ENCODE peak calls at places on chromosomes 7 and 10, in eight cellular contexts. Y is lower lobe of right lung; E is thoracic aorta; U is bronchial epithelial cell; A is esophagus squamous epithelium; N is BJ; K is CD8-positive, alpha-beta memory T cell; T is suprapubic skin. W is an unnamed sample. For H3K36me3 and H3K27me3, the result is how much of the 10 kb centered on the place peaks cover.

GRCh38 chr10:60810437-60811182 is 32.3 kb downstream of the CDK1 start:
- DNase-seq in Y (no peak), E (no peak), U (peak), A (no peak), N (no peak), K (no peak), T (no peak), W (no peak)

GRCh38 chr10:71750124-71750841 is 23.0 kb downstream of the VSIR start:
- DNase-seq in Y (no peak), E (no peak), U (no peak), A (no peak), N (no peak), K (no peak), T (no peak), W (peak)

GRCh38 chr7:127391591-127392181 is 822 bp downstream of the ZNF800 start:
- DNase-seq in Y (no peak), E (no peak), U (no peak), A (peak), N (no peak), K (peak), T (peak), W (peak)

GRCh38 chr7:25565949-25566348 is 337.7 kb upstream of the NPVF start:
- DNase-seq in Y (peak), E (no peak), U (peak), A (no peak), N (peak), K (peak), T (peak), W (peak)

GRCh38 chr10:16192337-16192736 is 244.5 kb upstream of the PTER start:
- DNase-seq in Y (no peak), E (no peak), U (peak), A (no peak), N (no peak), K (no peak), T (no peak), W (no peak)

GRCh38 chr10:86942441-86943315 is 14.7 kb downstream of the MMRN2 start:
- DNase-seq in Y (no peak), E (peak), U (no peak), A (no peak), N (no peak), K (no peak), T (peak), W (peak)

GRCh38 chr10:29377333-29377961 is 88.6 kb downstream of the LYZL1 start:
- DNase-seq in Y (no peak), E (no peak), U (peak), A (no peak), N (no peak), K (peak), T (no peak), W (peak)

GRCh38 chr10:61786728-61787127 is 114.8 kb upstream of the ARID5B start:
- DNase-seq in Y (no peak), E (no peak), U (peak), A (no peak), N (peak), K (no peak), T (no peak), W (no peak)

GRCh38 chr10:112580267-112580666 is 133.3 kb downstream of the VTI1A start:
- DNase-seq in Y (no peak), E (no peak), U (no peak), A (no peak), N (no peak), K (no peak), T (no peak), W (no peak)

GRCh38 chr7:25028370-25028971 is 48.5 kb upstream of the OSBPL3 start:
- DNase-seq in Y (no peak), E (no peak), U (peak), A (no peak), N (peak), K (peak), T (no peak), W (no peak)

GRCh38 chr7:57449904-57450303 is at the start of gene ZNF716:
- DNase-seq in Y (no peak), E (no peak), U (no peak), A (no peak), N (no peak), K (no peak), T (no peak), W (no peak)

GRCh38 chr10:76453997-76454396 is 1022.6 kb downstream of the LRMDA start:
- DNase-seq in Y (no peak), E (no peak), U (no peak), A (no peak), N (no peak), K (no peak), T (no peak), W (no peak)

GRCh38 chr10:49518982-49519578 is 19.8 kb downstream of the ERCC6 start:
- DNase-seq in Y (no peak), E (no peak), U (peak), A (no peak), N (no peak), K (peak), T (no peak), W (peak)

GRCh38 chr7:79291498-79291865 is 162.0 kb downstream of the MAGI2 start:
- DNase-seq in Y (no peak), E (no peak), U (peak), A (no peak), N (no peak), K (no peak), T (no peak), W (no peak)

GRCh38 chr7:155738652-155739537 is 73.4 kb downstream of the SHH start:
- DNase-seq in Y (peak), E (no peak), U (peak), A (no peak), N (peak), K (peak), T (no peak), W (peak)

GRCh38 chr7:109763611-109764010 is 1193.9 kb downstream of the DNAJB9 start:
- DNase-seq in Y (no peak), E (no peak), U (peak), A (no peak), N (no peak), K (no peak), T (no peak), W (no peak)

GRCh38 chr10:70832236-70832635 is 16.5 kb downstream of the SGPL1 start:
- DNase-seq in Y (no peak), E (no peak), U (no peak), A (no peak), N (no peak), K (no peak), T (no peak), W (no peak)

GRCh38 chr10:31528834-31529233 is 209.8 kb downstream of the ZEB1 start:
- DNase-seq in Y (no peak), E (no peak), U (no peak), A (no peak), N (no peak), K (no peak), T (no peak), W (no peak)

GRCh38 chr7:121307021-121307575 is 21.7 kb upstream of the WNT16 start:
- DNase-seq in Y (no peak), E (no peak), U (peak), A (no peak), N (no peak), K (no peak), T (no peak), W (no peak)

GRCh38 chr10:121553455-121553854 is 44.8 kb downstream of the FGFR2 start:
- DNase-seq in Y (no peak), E (no peak), U (no peak), A (no peak), N (no peak), K (no peak), T (no peak), W (no peak)

GRCh38 chr10:60905580-60905979 is 38.4 kb downstream of the RHOBTB1 start:
- DNase-seq in Y (peak), E (peak), U (no peak), A (no peak), N (no peak), K (no peak), T (no peak), W (no peak)

GRCh38 chr7:2048531-2048930 is 184.2 kb downstream of the MAD1L1 start:
- DNase-seq in Y (peak), E (no peak), U (no peak), A (no peak), N (no peak), K (no peak), T (no peak), W (no peak)

GRCh38 chr7:157673573-157673972 is 336.8 kb downstream of the DNAJB6 start:
- DNase-seq in Y (no peak), E (no peak), U (no peak), A (no peak), N (no peak), K (no peak), T (peak), W (no peak)

DNA sequence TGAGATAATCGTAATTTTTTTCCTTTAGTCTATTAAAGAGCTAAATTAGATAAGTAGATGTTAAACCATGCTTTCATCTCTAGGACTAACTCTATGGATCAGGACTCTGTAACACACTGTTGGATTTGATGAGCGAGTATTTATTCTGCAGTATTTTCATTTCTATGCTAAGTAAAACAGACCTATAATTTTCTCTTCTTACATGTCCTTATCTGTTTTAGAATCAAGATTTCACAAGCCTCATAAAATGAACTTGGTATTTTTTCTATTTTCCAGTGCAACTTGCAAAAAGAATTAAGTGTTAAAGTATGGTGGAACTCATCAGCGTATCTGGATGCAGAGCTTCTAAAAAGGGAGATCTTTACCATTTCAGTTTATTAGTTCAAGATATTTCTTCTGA is 2.4 kb downstream of the CACUL1 start:
- DNase-seq in Y (no peak), E (no peak), U (no peak), A (no peak), N (no peak), K (no peak), T (no peak), W (no peak)
- H3K4me3 ChIP-seq in Y (no peak), E (no peak), U (no peak), A (peak), N (no peak), K (no peak), T (peak), W (no peak)

GRCh38 chr10:3077506-3077905 is 10.2 kb downstream of the PFKP start:
- DNase-seq in Y (no peak), E (no peak), U (no peak), A (no peak), N (no peak), K (no peak), T (no peak), W (no peak)

GRCh38 chr10:3080608-3081007 is 13.3 kb downstream of the PFKP start:
- DNase-seq in Y (no peak), E (no peak), U (no peak), A (no peak), N (no peak), K (no peak), T (no peak), W (no peak)

GRCh38 chr10:3082290-3082689 is 14.9 kb downstream of the PFKP start:
- DNase-seq in Y (no peak), E (no peak), U (no peak), A (no peak), N (no peak), K (no peak), T (peak), W (no peak)

GRCh38 chr10:3077940-3078630 is 10.7 kb downstream of the PFKP start:
- DNase-seq in Y (no peak), E (no peak), U (no peak), A (no peak), N (no peak), K (no peak), T (no peak), W (no peak)

DNA sequence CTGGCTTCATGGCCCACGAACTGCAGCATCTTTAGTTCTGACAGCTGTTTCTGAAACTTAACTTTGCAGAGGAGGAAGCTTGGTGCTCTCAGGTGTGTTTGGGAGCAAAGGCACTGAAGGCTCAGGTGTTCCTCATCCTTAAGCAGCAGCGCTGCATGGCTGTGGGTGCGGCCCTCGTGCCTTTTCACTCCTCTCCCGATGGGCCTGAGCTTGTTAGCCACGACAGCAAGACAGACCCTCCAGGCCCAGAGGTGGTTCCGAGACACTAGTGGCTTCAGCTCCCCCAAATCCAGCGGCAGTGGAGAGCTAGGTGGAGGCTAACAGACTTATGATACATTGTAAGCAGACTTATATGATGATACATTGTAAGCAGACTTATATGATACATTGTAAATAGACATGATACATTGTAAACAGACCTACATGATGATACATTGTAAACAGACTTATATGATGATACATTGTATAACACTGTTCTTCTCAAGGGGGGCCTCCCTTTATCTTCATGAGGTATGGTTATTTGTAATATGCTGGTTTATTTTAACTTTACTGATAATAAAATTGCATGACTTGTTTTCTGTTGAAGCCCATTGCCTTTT is 14.1 kb downstream of the PFKP start:
- DNase-seq in Y (no peak), E (no peak), U (peak), A (no peak), N (no peak), K (no peak), T (peak), W (no peak)
- H3K36me3 ChIP-seq in Y (under half), E (under half), U (under half), A (under half), N (under half), K (under half), T (under half), W (under half)

DNA sequence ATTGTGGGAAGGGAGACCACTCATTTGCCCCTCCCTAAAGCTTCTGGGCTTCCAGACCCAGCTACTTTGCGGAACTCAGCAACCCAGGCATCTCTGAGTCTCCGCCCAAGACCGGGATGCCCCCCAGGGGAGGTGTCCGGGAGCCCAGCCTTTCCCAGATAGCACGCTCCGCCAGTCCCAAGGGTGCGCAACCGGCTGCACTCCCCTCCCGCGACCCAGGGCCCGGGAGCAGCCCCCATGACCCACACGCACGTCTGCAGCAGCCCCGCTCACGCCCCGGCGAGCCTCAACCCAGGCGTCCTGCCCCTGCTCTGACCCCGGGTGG is at the start of gene EPO:
- DNase-seq in Y (no peak), E (no peak), U (no peak), A (no peak), N (no peak), K (no peak), T (no peak), W (peak)
- H3K27me3 ChIP-seq in Y (under half), E (under half), U (under half), A (under half), N (under half), K (under half), T (under half), W (under half)

GRCh38 chr10:26214004-26214403 is 2.6 kb upstream of the GAD2 start:
- DNase-seq in Y (no peak), E (no peak), U (no peak), A (no peak), N (no peak), K (no peak), T (no peak), W (peak)

GRCh38 chr10:26212511-26212910 is 4.1 kb upstream of the GAD2 start:
- DNase-seq in Y (no peak), E (no peak), U (no peak), A (no peak), N (no peak), K (no peak), T (no peak), W (peak)

GRCh38 chr10:26214538-26215461 is 1.8 kb upstream of the GAD2 start:
- DNase-seq in Y (no peak), E (no peak), U (no peak), A (no peak), N (no peak), K (no peak), T (no peak), W (peak)

GRCh38 chr10:26213157-26213780 is 3.3 kb upstream of the GAD2 start:
- DNase-seq in Y (no peak), E (no peak), U (no peak), A (no peak), N (no peak), K (no peak), T (no peak), W (peak)

GRCh38 chr10:26211781-26212444 is 4.7 kb upstream of the GAD2 start:
- DNase-seq in Y (no peak), E (no peak), U (no peak), A (no peak), N (no peak), K (no peak), T (no peak), W (peak)
- H3K4me3 ChIP-seq in Y (no peak), E (no peak), U (no peak), A (no peak), N (no peak), K (no peak), T (no peak), W (peak)